ENCODE peak calls at places on chromosomes 5 and 9, in nine cellular contexts. K is bronchial epithelial cell; N is NCI-H2081; Q is stimulated activated CD4-positive, alpha-beta T cell treated with anti-CD3 and anti-CD28 coated beads, Interleukin-1b, Interleukin-23, amount 100 ng/mL, for 4 hours; E is fibroblast of the conjunctiva; G is fibroblast of pulmonary artery; D is AG09309; S is stimulated activated CD8-positive, alpha-beta memory T cell treated with anti-CD3 and anti-CD28 coated beads, Interleukin-7, amount 100 ng/mL, for 4 hours; Y is GDM1. X is an unnamed sample.

GRCh38 chr5:139733698-139734491 is 61.7 kb upstream of the PSD2 start:
- DNase-seq in D (no peak), S (no peak), E (no peak), K (no peak), G (no peak), Y (no peak), N (no peak), Q (no peak), X (no peak)

GRCh38 chr9:13142776-13143175 is 136.7 kb downstream of the MPDZ start:
- DNase-seq in E (no peak), D (no peak), S (no peak), G (no peak), Y (no peak), Q (no peak), N (no peak), K (no peak), X (no peak)

GRCh38 chr9:110191616-110192015 is 16.3 kb downstream of the C9orf152 start:
- DNase-seq in N (no peak), D (no peak), Y (no peak), Q (no peak), G (peak), E (no peak), K (no peak), S (no peak), X (no peak)

GRCh38 chr9:130728721-130729120 is 35.1 kb downstream of the EXOSC2 start:
- DNase-seq in Q (no peak), S (no peak), E (peak), N (no peak), Y (no peak), K (peak), G (peak), D (peak), X (no peak)

GRCh38 chr5:108786806-108787483 is 39.2 kb downstream of the FER start:
- DNase-seq in Y (no peak), K (no peak), S (no peak), N (no peak), Q (no peak), G (no peak), E (no peak), D (no peak), X (no peak)

GRCh38 chr9:127027694-127028093 is 94.7 kb downstream of the ANGPTL2 start:
- DNase-seq in S (no peak), Y (no peak), K (peak), G (no peak), D (no peak), N (no peak), Q (no peak), E (no peak), X (no peak)

GRCh38 chr5:19555876-19556275 is 432.1 kb downstream of the CDH18 start:
- DNase-seq in D (no peak), Y (no peak), N (no peak), G (no peak), Q (no peak), E (no peak), K (peak), S (no peak), X (no peak)

GRCh38 chr5:38265546-38266179 is 7.3 kb downstream of the EGFLAM start:
- DNase-seq in S (no peak), N (peak), D (peak), E (peak), Q (peak), Y (peak), G (peak), K (peak), X (no peak)

GRCh38 chr9:127976498-127976897 is 4.3 kb downstream of the EEIG1 start:
- DNase-seq in Q (no peak), Y (no peak), K (no peak), S (no peak), E (no peak), N (peak), D (no peak), G (no peak), X (no peak)

GRCh38 chr5:17860660-17861315 is 226.5 kb downstream of the TAF11L14 start:
- DNase-seq in D (no peak), K (peak), G (no peak), Q (no peak), Y (no peak), E (no peak), S (no peak), N (no peak), X (no peak)

GRCh38 chr5:89315194-89315593 is 432.2 kb upstream of the MEF2C start:
- DNase-seq in Q (no peak), D (no peak), S (no peak), Y (no peak), N (peak), E (peak), G (peak), K (peak), X (no peak)

GRCh38 chr5:31530541-31531265 is 1.2 kb downstream of the DROSHA start:
- DNase-seq in S (no peak), Q (no peak), Y (no peak), D (no peak), G (no peak), E (no peak), K (peak), N (no peak), X (no peak)

GRCh38 chr9:91949946-91950664 is at the start of gene ROR2:
- DNase-seq in K (peak), Y (peak), D (no peak), S (peak), Q (peak), N (no peak), G (peak), E (peak), X (no peak)

GRCh38 chr9:37787059-37787458 is 2.2 kb upstream of the EXOSC3 start:
- DNase-seq in E (no peak), D (no peak), Q (no peak), S (no peak), G (no peak), Y (no peak), K (no peak), N (no peak), X (no peak)

GRCh38 chr5:96288166-96288844 is 144.7 kb downstream of the PCSK1 start:
- DNase-seq in E (no peak), K (peak), S (no peak), Q (no peak), G (no peak), Y (no peak), D (peak), N (no peak), X (no peak)

GRCh38 chr5:160071521-160072299 is 47.5 kb downstream of the PWWP2A start:
- DNase-seq in G (peak), Q (no peak), K (no peak), N (no peak), Y (no peak), D (no peak), S (no peak), E (no peak), X (no peak)

GRCh38 chr5:179326176-179326997 is 18.9 kb downstream of the ADAMTS2 start:
- DNase-seq in K (no peak), G (peak), D (peak), S (no peak), N (no peak), E (peak), Y (no peak), Q (no peak), X (no peak)

GRCh38 chr9:35842020-35842745 is 13.2 kb downstream of the TMEM8B start:
- DNase-seq in Q (no peak), D (no peak), Y (no peak), G (no peak), N (no peak), K (no peak), E (no peak), S (no peak), X (no peak)

GRCh38 chr5:110362252-110362651 is 364.2 kb downstream of the TMEM232 start:
- DNase-seq in G (no peak), E (no peak), N (no peak), K (no peak), S (no peak), D (no peak), Q (no peak), Y (no peak), X (no peak)

GRCh38 chr5:171330011-171330410 is 21.0 kb downstream of the TLX3 start:
- DNase-seq in N (no peak), S (no peak), E (no peak), Q (no peak), K (no peak), D (no peak), Y (no peak), G (no peak), X (no peak)

GRCh38 chr5:82364497-82364896 is 86.3 kb upstream of the RPS23 start:
- DNase-seq in Y (peak), N (no peak), E (peak), Q (no peak), D (no peak), K (peak), G (peak), S (no peak), X (no peak)

GRCh38 chr9:91186311-91187101 is 175.2 kb downstream of the AUH start:
- DNase-seq in E (no peak), Y (peak), Q (no peak), K (peak), G (no peak), S (no peak), N (no peak), D (no peak), X (no peak)

GRCh38 chr5:93512799-93513198 is 68.2 kb downstream of the NR2F1-AS1 start:
- DNase-seq in D (peak), K (peak), Q (no peak), G (peak), E (no peak), N (no peak), S (no peak), Y (no peak), X (no peak)

GRCh38 chr5:13664377-13664776 is 280.1 kb downstream of the DNAH5 start:
- DNase-seq in N (no peak), Q (no peak), S (no peak), E (peak), D (peak), Y (no peak), G (peak), K (peak), X (no peak)

GRCh38 chr9:124220551-124221451 is 36.9 kb upstream of the NEK6 start:
- DNase-seq in N (peak), Y (no peak), E (no peak), Q (no peak), G (peak), S (no peak), D (no peak), K (peak), X (no peak)

GRCh38 chr9:89768650-89769071 is 163.8 kb downstream of the GADD45G start:
- DNase-seq in D (no peak), Q (no peak), E (no peak), Y (no peak), G (no peak), N (no peak), S (no peak), K (no peak), X (no peak)

GRCh38 chr5:111857633-111858032 is 100.6 kb upstream of the NREP start:
- DNase-seq in K (peak), N (no peak), Y (no peak), D (no peak), Q (no peak), G (peak), E (no peak), S (no peak), X (no peak)

GRCh38 chr5:150434502-150434901 is 15.0 kb downstream of the RPS14 start:
- DNase-seq in S (no peak), E (peak), N (no peak), Y (no peak), G (peak), Q (no peak), D (no peak), K (peak), X (no peak)

GRCh38 chr5:127293373-127293772 is 2.8 kb downstream of the MEGF10 start:
- DNase-seq in Q (no peak), S (no peak), E (no peak), K (no peak), N (no peak), Y (no peak), D (no peak), G (no peak), X (no peak)

GRCh38 chr5:130002183-130002582 is 97.9 kb downstream of the CHSY3 start:
- DNase-seq in E (no peak), K (no peak), N (no peak), Q (no peak), D (no peak), G (no peak), S (no peak), Y (no peak), X (no peak)

GRCh38 chr9:116901260-116901659 is 214.2 kb downstream of the TRIM32 start:
- DNase-seq in Y (no peak), S (no peak), K (peak), D (no peak), G (no peak), Q (no peak), N (no peak), E (no peak), X (no peak)

X was measured in cortex of kidney.